ENCODE peak calls at places on chromosomes 6 and 20, in six cellular contexts. W, X, H, P, K and O are unnamed samples.
A peak's percentile ranks its signal among the peaks of the same experiment; 100 is the strongest.

GRCh38 chr20:25551413-25552210 is 33.7 kb downstream of the NINL start:
- DNase-seq in W (peak; percentile 10), X (peak; percentile 18), H (no peak), P (peak; percentile 30), K (no peak), O (peak; percentile 54)

GRCh38 chr6:157452096-157452495 is 71.1 kb downstream of the ZDHHC14 start:
- DNase-seq in W (no peak), X (no peak), H (no peak), P (no peak), K (no peak), O (no peak)

GRCh38 chr6:28211840-28212509 is 13.1 kb upstream of the ZSCAN9 start:
- DNase-seq in W (no peak), X (no peak), H (no peak), P (no peak), K (peak; percentile 21), O (no peak)

GRCh38 chr6:157990321-157991066 is 8.8 kb downstream of the SYNJ2 start:
- DNase-seq in W (no peak), X (peak; percentile 33), H (no peak), P (no peak), K (no peak), O (peak; percentile 90)

GRCh38 chr6:3732345-3733141 is 19.0 kb downstream of the PXDC1 start:
- DNase-seq in W (peak; percentile 96), X (peak; percentile 97), H (peak; percentile 55), P (peak; percentile 88), K (peak; percentile 67), O (peak; percentile 63)

GRCh38 chr6:19433101-19433500 is 404.1 kb upstream of the ID4 start:
- DNase-seq in W (no peak), X (no peak), H (no peak), P (no peak), K (no peak), O (no peak)

GRCh38 chr6:14467591-14467990 is 350.0 kb downstream of the CD83 start:
- DNase-seq in W (peak; percentile 79), X (peak; percentile 71), H (no peak), P (no peak), K (no peak), O (no peak)

GRCh38 chr6:112665815-112666214 is 318.7 kb downstream of the RFPL4B start:
- DNase-seq in W (peak; percentile 86), X (peak; percentile 68), H (peak; percentile 51), P (peak; percentile 56), K (no peak), O (no peak)

GRCh38 chr6:140366991-140367390 is 992.5 kb upstream of the CITED2 start:
- DNase-seq in W (peak; percentile 40), X (peak; percentile 93), H (peak; percentile 76), P (peak; percentile 39), K (peak; percentile 70), O (no peak)

GRCh38 chr6:99550046-99550445 is 18.4 kb downstream of the CCNC start:
- DNase-seq in W (no peak), X (no peak), H (no peak), P (no peak), K (no peak), O (no peak)

GRCh38 chr20:47724398-47724797 is 60.9 kb downstream of the SULF2 start:
- DNase-seq in W (no peak), X (no peak), H (no peak), P (no peak), K (peak; percentile 58), O (no peak)

GRCh38 chr6:322205-322930 is 30.1 kb downstream of the DUSP22 start:
- DNase-seq in W (no peak), X (no peak), H (no peak), P (no peak), K (no peak), O (no peak)

GRCh38 chr6:2733324-2733723 is 17.4 kb downstream of the MYLK4 start:
- DNase-seq in W (peak; percentile 12), X (peak; percentile 54), H (no peak), P (no peak), K (no peak), O (peak; percentile 20)

GRCh38 chr6:35081426-35081851 is 59.7 kb downstream of the TCP11 start:
- DNase-seq in W (no peak), X (peak; percentile 50), H (no peak), P (peak; percentile 6), K (no peak), O (no peak)

GRCh38 chr6:144160452-144160851 is 10.1 kb downstream of the STX11 start:
- DNase-seq in W (no peak), X (no peak), H (no peak), P (no peak), K (no peak), O (no peak)

GRCh38 chr6:155273438-155273837 is 9.6 kb downstream of the CLDN20 start:
- DNase-seq in W (peak; percentile 37), X (peak; percentile 97), H (peak; percentile 37), P (peak; percentile 88), K (peak; percentile 96), O (no peak)

GRCh38 chr6:125791151-125791819 is 525 bp downstream of the NCOA7 start:
- DNase-seq in W (peak; percentile 79), X (peak; percentile 58), H (peak; percentile 66), P (peak; percentile 86), K (peak; percentile 57), O (peak; percentile 62)

GRCh38 chr20:12028771-12029170 is 111.1 kb downstream of the BTBD3 start:
- DNase-seq in W (no peak), X (no peak), H (no peak), P (no peak), K (peak; percentile 34), O (no peak)

GRCh38 chr20:46551508-46552280 is 1.2 kb upstream of the OCSTAMP start:
- DNase-seq in W (no peak), X (no peak), H (no peak), P (no peak), K (peak; percentile 34), O (no peak)

GRCh38 chr20:35000311-35000921 is 44.7 kb downstream of the MYH7B start:
- DNase-seq in W (no peak), X (no peak), H (no peak), P (no peak), K (no peak), O (no peak)

GRCh38 chr6:159249150-159249549 is 80.0 kb downstream of the FNDC1 start:
- DNase-seq in W (peak; percentile 81), X (peak; percentile 64), H (no peak), P (no peak), K (no peak), O (no peak)

GRCh38 chr6:146336200-146336599 is 207.4 kb upstream of the RAB32 start:
- DNase-seq in W (no peak), X (peak; percentile 77), H (no peak), P (peak; percentile 74), K (peak; percentile 33), O (no peak)

GRCh38 chr6:108648186-108648585 is 87.5 kb downstream of the FOXO3 start:
- DNase-seq in W (no peak), X (peak; percentile 67), H (no peak), P (no peak), K (no peak), O (no peak)

GRCh38 chr6:12844284-12845223 is 128.0 kb downstream of the PHACTR1 start:
- DNase-seq in W (peak; percentile 56), X (peak; percentile 22), H (no peak), P (peak; percentile 23), K (peak; percentile 59), O (no peak)

GRCh38 chr6:11323666-11324452 is 91.4 kb upstream of the NEDD9 start:
- DNase-seq in W (no peak), X (no peak), H (no peak), P (no peak), K (no peak), O (no peak)

GRCh38 chr20:10754809-10755208 is 81.0 kb upstream of the JAG1 start:
- DNase-seq in W (no peak), X (no peak), H (no peak), P (peak; percentile 71), K (no peak), O (no peak)

GRCh38 chr6:36544228-36544627 is 3.1 kb downstream of the STK38 start:
- DNase-seq in W (peak; percentile 78), X (peak; percentile 25), H (no peak), P (no peak), K (no peak), O (peak; percentile 42)

GRCh38 chr6:30990422-30991086 is 7.0 kb downstream of the MUC21 start:
- DNase-seq in W (no peak), X (no peak), H (no peak), P (no peak), K (no peak), O (peak; percentile 41)

GRCh38 chr6:105604593-105604905 is 201.7 kb upstream of the PREP start:
- DNase-seq in W (no peak), X (no peak), H (no peak), P (no peak), K (no peak), O (no peak)

DNA sequence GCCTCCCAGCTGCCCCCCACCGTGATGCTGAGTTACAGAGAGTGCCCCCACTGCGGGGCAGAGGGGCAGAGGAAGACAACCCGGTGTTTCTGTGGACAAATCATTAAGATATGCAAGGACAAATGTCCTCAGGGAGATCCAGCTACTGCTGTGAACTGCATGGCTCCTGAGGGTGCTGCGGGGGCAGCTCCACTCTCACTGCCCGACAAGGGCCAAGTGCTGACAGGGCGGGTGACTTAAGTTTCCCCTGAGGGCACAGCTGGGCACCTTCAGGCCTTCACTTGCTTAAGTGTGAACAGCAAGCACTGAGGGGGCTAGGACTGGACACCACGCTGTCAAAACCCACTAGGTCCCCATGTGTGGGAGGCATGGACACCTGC is 26.2 kb upstream of the TCFL5 start:
- DNase-seq in W (peak; percentile 38), X (no peak), H (no peak), P (no peak), K (no peak), O (no peak)
- H3K4me1 ChIP-seq in W (peaks cover 12% of the 10 kb centered on the region), X (peaks cover 15% of the 10 kb centered on the region), H (no peaks in the 10 kb centered on the region), P (no peaks in the 10 kb centered on the region), K (no peaks in the 10 kb centered on the region), O (no peaks in the 10 kb centered on the region)

DNA sequence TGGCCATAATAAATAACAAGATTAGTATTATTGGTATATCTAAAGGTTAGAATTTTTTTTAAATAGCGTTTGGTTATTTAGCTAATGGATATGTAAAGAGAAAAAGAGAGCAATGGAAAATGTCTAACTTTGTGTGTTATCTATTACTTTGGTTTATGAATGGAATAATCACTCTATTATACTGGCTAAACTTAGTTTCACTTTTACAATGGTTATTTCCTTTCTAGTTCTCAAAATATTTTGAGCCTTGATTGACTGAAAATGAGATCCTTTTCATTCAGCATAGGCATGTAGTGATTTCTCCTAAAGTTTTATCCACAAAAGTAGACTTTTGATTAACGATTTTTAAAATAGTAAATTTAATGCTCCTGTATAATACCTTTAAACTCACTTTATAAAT is 51.6 kb upstream of the MLIP start:
- DNase-seq in W (peak; percentile 28), X (no peak), H (no peak), P (peak; percentile 49), K (no peak), O (no peak)
- H3K4me2 ChIP-seq in W (peak overlapping the region; percentile 50), X (peak overlapping the region; percentile 75), H (peak overlapping the region; percentile 43), P (peak overlapping the region; percentile 88), K (no peak overlapping the region), O (no peak overlapping the region)

DNA sequence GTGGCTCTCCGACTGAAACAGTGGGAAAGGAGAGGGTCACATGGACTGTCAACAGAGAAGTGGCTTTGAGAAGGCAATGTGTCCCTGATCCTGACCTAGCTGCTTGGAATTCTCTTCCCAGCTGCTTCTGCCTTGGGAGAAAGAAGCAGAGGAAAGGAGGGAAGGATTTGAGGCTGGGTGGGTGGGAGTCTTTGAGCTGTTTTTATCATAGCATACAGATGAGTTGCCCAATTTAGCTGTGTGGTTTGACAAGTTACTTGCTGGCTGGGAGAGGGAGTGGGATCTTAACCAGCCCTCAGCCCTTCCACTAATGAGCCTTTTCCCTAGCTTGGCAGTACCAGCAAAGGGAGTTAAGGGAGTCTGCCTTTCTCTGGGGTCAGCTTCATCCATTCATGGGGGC is 51.1 kb upstream of the MYL9 start:
- DNase-seq in W (no peak), X (peak; percentile 46), H (no peak), P (no peak), K (no peak), O (no peak)
- H3K4me1 ChIP-seq in W (peaks cover 55% of the 10 kb centered on the region), X (peaks cover 24% of the 10 kb centered on the region), H (no peaks in the 10 kb centered on the region), P (peaks cover 19% of the 10 kb centered on the region), K (peaks cover 13% of the 10 kb centered on the region), O (peaks cover 13% of the 10 kb centered on the region)

GRCh38 chr6:7268362-7269310 is 44.4 kb downstream of the SSR1 start:
- DNase-seq in W (no peak), X (no peak), H (no peak), P (no peak), K (no peak), O (no peak)
- H3K4me2 ChIP-seq in W (no peak overlapping the region), X (no peak overlapping the region), H (no peak overlapping the region), P (no peak overlapping the region), K (no peak overlapping the region), O (no peak overlapping the region)